ENCODE peak calls at places on chromosomes 2 and 18, in six cellular contexts. C, V, X, Z, O and Y are unnamed samples. For H3K4me1, the result is how much of the 10 kb centered on the place peaks cover.

GRCh38 chr18:33603434-33603833 is 25.4 kb downstream of the ASXL3 start:
- DNase-seq in O (no peak), C (no peak), X (no peak), Z (no peak), V (no peak), Y (no peak)

GRCh38 chr18:56333146-56333545 is 305.2 kb downstream of the TXNL1 start:
- DNase-seq in O (no peak), C (no peak), Z (no peak), V (no peak), X (no peak), Y (no peak)

GRCh38 chr2:203327918-203328734 is at the start of gene ABI2:
- DNase-seq in C (peak), X (peak), O (peak), Z (peak), V (peak), Y (peak)

GRCh38 chr2:119427756-119428155 is 3.9 kb upstream of the TMEM37 start:
- DNase-seq in V (no peak), O (no peak), X (no peak), Z (no peak), C (no peak), Y (no peak)

GRCh38 chr2:168697668-168698121 is 104.7 kb upstream of the NOSTRIN start:
- DNase-seq in V (no peak), X (no peak), Z (peak), C (no peak), O (no peak), Y (no peak)

GRCh38 chr2:240869956-240870875 is 1.6 kb downstream of the AGXT start:
- DNase-seq in C (no peak), O (no peak), V (no peak), X (no peak), Z (no peak), Y (no peak)

GRCh38 chr18:24381126-24381525 is 16.5 kb downstream of the OSBPL1A start:
- DNase-seq in O (no peak), X (no peak), C (no peak), Z (no peak), V (no peak), Y (no peak)

GRCh38 chr2:9658972-9659371 is 28.2 kb upstream of the YWHAQ start:
- DNase-seq in V (no peak), Z (no peak), X (no peak), O (no peak), C (peak), Y (no peak)

GRCh38 chr2:136408795-136409194 is 290.8 kb upstream of the CXCR4 start:
- DNase-seq in V (no peak), C (no peak), O (no peak), Z (no peak), X (no peak), Y (no peak)

GRCh38 chr18:70249118-70249517 is 39.7 kb upstream of the SOCS6 start:
- DNase-seq in C (peak), O (no peak), X (no peak), Z (no peak), V (no peak), Y (no peak)

GRCh38 chr18:79524181-79525078 is 128.7 kb downstream of the NFATC1 start:
- DNase-seq in X (peak), O (no peak), V (peak), C (no peak), Z (no peak), Y (peak)

GRCh38 chr2:30255466-30256408 is 24.4 kb downstream of the LBH start:
- DNase-seq in Z (no peak), V (no peak), C (no peak), O (no peak), X (no peak), Y (no peak)

GRCh38 chr18:36375118-36375517 is 77.6 kb downstream of the FHOD3 start:
- DNase-seq in O (no peak), C (no peak), V (no peak), Z (no peak), X (no peak), Y (no peak)

GRCh38 chr18:12890500-12890899 is 6.5 kb upstream of the PTPN2 start:
- DNase-seq in O (no peak), X (no peak), Z (no peak), V (no peak), C (peak), Y (no peak)

GRCh38 chr2:223868005-223868404 is 30.6 kb upstream of the AP1S3 start:
- DNase-seq in X (no peak), V (no peak), O (no peak), C (no peak), Z (peak), Y (no peak)

GRCh38 chr18:65279668-65280305 is 471.0 kb upstream of the CDH7 start:
- DNase-seq in V (no peak), O (no peak), Z (no peak), C (no peak), X (no peak), Y (no peak)

GRCh38 chr2:226118471-226119429 is 680.9 kb downstream of the IRS1 start:
- DNase-seq in X (no peak), V (no peak), O (no peak), C (peak), Z (no peak), Y (peak)
- H3K4me1 ChIP-seq in X (under half), V (under half), O (under half), C (half or more), Z (under half), Y (under half)

GRCh38 chr2:234331566-234331965 is 165.3 kb downstream of the ARL4C start:
- DNase-seq in C (no peak), Z (no peak), X (no peak), O (no peak), V (no peak), Y (no peak)

GRCh38 chr2:234335676-234336228 is 161.1 kb downstream of the ARL4C start:
- DNase-seq in O (peak), X (no peak), V (peak), Z (peak), C (peak), Y (peak)

GRCh38 chr2:234331966-234332365 is 164.9 kb downstream of the ARL4C start:
- DNase-seq in V (no peak), C (no peak), X (no peak), O (no peak), Z (no peak), Y (no peak)

GRCh38 chr2:234333168-234334130 is 163.4 kb downstream of the ARL4C start:
- DNase-seq in X (no peak), O (no peak), Z (no peak), V (no peak), C (no peak), Y (no peak)

GRCh38 chr2:234334146-234334545 is 162.7 kb downstream of the ARL4C start:
- DNase-seq in X (no peak), V (no peak), Z (no peak), C (no peak), O (no peak), Y (no peak)
- H3K27ac ChIP-seq in X (no peak), V (peak), Z (no peak), C (peak), O (no peak), Y (no peak)

GRCh38 chr2:120539937-120540718 is 194.2 kb downstream of the INHBB start:
- DNase-seq in V (no peak), X (no peak), O (no peak), Z (peak), C (peak), Y (peak)
- TF ChIP-seq EP300 in V (peak), X (no peak), O (no peak), Z (no peak), C (no peak), Y (no peak)

GRCh38 chr2:155377931-155378444 is 679.5 kb downstream of the KCNJ3 start:
- DNase-seq in O (no peak), V (no peak), Z (no peak), X (no peak), C (no peak), Y (no peak)
- H3K4me1 ChIP-seq in O (under half), V (under half), Z (under half), X (under half), C (under half), Y (under half)

DNA sequence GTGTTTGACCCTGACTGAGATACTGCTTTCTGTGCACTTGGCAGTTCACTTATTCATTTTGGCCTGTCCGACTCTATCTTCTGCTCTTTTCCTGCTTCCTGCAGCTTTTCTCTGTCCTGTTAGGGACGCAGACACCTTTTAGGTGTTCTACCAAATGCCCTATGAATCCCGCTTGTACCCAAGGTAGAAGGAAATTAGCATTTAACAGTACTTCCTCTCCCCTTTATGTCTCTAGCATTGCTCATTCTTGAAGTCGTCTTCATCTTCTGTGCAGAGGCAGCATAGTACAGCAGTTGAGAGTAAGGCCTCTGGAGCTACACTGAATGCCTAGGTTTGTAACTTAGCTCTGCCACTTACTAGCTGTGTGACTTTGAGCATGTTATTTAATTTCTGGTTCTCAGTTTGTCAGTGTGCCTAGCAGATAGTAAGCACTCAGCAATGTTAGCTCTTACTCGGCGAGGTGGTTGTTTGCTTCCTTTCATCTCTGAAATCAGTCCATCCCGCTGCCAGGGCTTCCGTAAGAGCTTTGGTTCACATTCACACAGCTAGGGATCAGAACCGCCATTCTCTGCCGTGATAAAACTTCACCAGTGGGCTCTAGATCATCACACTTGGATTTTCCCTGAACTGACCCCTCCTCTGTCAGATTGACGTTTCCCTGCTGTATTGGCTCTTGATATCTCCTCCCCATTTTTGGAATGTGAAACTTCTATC is 1.4 kb downstream of the CCT7 start:
- DNase-seq in Z (no peak), X (no peak), O (no peak), C (no peak), V (no peak), Y (no peak)
- H3K27ac ChIP-seq in Z (peak), X (no peak), O (peak), C (peak), V (peak), Y (no peak)

GRCh38 chr2:16330571-16331351 is 334.9 kb downstream of the CYRIA start:
- DNase-seq in V (no peak), Z (no peak), X (peak), C (no peak), O (no peak), Y (no peak)
- TF ChIP-seq EP300 in V (no peak), Z (no peak), X (no peak), C (no peak), O (no peak), Y (no peak)

DNA sequence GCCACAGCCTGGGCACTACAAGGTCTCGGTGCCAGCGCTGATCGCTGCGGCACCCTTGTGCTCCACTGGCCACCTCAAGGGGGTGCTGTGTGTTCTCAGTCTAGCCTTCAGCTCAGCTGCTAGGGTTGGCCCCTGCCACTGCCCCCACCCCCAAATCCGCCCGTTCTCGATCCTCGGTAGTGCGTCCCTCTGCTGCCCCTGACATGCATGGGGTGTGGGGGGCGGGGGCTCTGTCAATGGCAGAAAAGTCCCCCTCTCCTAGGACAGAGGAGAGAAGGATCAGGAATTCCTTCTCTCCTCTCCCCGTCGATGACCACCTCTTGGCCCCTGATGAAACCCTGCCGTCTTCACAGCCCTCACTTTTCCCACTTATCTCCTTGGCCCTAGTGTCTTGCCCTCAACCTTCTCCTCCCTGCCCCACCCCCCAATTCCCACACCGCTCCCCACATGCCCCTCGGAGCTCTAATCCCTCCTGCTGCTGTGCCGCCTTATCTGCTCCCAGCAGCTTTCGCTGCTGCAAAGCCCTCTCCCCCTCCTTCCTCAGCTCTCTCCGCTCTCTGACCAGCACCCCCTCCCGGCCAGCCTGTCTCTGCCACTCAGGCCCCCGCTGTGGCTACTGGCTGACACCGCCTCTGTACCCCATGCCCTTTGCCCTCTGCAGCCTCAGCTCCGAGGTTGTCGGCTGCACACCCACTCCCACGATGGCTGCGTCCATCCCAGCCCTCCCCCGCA is 4.3 kb upstream of the ASIC4 start:
- DNase-seq in Z (peak), X (peak), C (peak), O (peak), V (no peak), Y (peak)
- H3K4me1 ChIP-seq in Z (under half), X (half or more), C (under half), O (under half), V (under half), Y (under half)

DNA sequence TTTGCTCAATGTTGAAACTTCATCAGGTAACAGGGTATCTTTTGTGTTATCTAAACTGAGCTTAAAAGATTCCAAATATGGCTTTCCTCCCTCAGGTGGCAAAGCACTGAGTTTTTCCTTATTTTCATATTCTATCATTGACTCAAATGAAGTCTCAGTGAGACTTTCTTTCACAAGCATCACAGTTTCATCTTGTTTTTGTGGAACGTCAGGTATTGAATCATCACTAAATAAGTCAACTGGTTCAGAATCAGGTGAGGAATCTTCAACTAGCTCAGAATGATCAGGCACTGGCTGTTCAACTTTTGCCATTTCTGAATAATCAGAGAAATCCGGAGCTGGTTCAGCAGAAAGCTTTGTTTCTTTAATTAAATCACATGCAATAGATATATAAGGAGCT is 24.6 kb downstream of the RTN4 start:
- DNase-seq in C (no peak), X (no peak), Z (no peak), O (no peak), V (no peak), Y (no peak)
- H3K27ac ChIP-seq in C (no peak), X (no peak), Z (no peak), O (no peak), V (no peak), Y (no peak)

DNA sequence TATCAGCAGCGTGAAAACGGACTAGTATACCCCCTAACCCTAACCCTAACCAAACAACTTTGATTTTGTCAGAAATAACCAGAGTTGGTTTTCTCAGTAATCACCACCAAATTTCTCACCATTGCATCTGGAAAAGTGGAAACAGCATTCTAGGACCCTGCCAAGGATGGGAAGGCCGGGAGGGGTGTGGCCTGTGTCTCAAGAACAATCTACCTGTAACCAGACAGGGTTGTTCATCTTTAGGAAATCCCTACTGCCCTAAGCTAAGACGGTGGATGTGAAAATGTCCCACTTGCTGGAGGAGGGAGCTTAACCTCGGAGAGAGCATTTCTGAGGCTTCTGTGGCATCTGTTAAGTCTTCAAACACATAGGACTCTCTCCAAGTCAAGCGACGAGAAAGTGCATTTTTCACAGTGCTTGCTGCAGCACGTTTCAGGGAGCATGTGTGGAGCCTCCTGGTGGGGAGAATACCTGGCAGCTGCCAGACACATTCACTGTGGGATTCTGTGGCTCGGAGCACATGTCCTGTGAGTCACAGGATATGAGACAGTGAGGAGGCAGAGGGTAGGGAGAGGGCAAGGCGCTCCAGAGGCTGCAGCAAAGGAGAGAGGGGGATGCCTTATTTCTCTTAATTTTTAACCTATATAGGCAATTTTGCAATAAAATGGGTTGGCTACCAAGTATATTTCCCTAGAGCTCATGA is 207.5 kb downstream of the SPP2 start:
- DNase-seq in V (no peak), O (peak), X (peak), Z (peak), C (peak), Y (peak)
- TF ChIP-seq EP300 in V (no peak), O (no peak), X (no peak), Z (no peak), C (peak), Y (no peak)